ENCODE peak calls at places on chromosome 6, in ten cellular contexts. X is A549, P is cardiac muscle cell, M is AG10803, A is heart right ventricle, B is sigmoid colon, U is brain microvascular endothelial cell, F is HCT116, T is PC-9, I is left lung. V is an unnamed sample.

GRCh38 chr6:65638047-65638831 is 68.8 kb downstream of the EYS start:
- DNase-seq in M (no peak), T (no peak), A (no peak), X (peak), P (peak), B (no peak), U (no peak), I (peak), F (no peak), V (no peak)

GRCh38 chr6:31086788-31087440 is 25.5 kb downstream of the C6orf15 start:
- DNase-seq in F (no peak), P (no peak), X (no peak), M (peak), I (no peak), B (no peak), U (peak), T (peak), A (no peak), V (no peak)

GRCh38 chr6:91812596-91813274 is 1225.9 kb upstream of the MAP3K7 start:
- DNase-seq in T (no peak), B (no peak), P (no peak), X (no peak), M (no peak), A (no peak), F (no peak), I (no peak), U (no peak), V (no peak)

GRCh38 chr6:134316733-134317431 is 1.0 kb downstream of the SGK1 start:
- DNase-seq in I (no peak), A (no peak), X (no peak), P (no peak), M (no peak), U (no peak), F (no peak), T (no peak), B (no peak), V (no peak)

GRCh38 chr6:44020664-44021425 is 106.4 kb downstream of the MRPL14 start:
- DNase-seq in B (peak), P (no peak), T (no peak), U (no peak), I (no peak), M (no peak), F (no peak), A (no peak), X (no peak), V (no peak)

GRCh38 chr6:110590821-110591351 is 114.5 kb upstream of the SLC22A16 start:
- DNase-seq in F (no peak), M (peak), X (no peak), B (no peak), U (peak), A (no peak), I (no peak), P (no peak), T (no peak), V (peak)

GRCh38 chr6:89081129-89081422 is 525 bp downstream of the PNRC1 start:
- DNase-seq in B (no peak), X (no peak), M (no peak), T (no peak), A (no peak), I (peak), U (no peak), P (no peak), F (no peak), V (no peak)

GRCh38 chr6:16338577-16339262 is 100.3 kb downstream of the GMPR start:
- DNase-seq in A (peak), U (peak), B (peak), F (no peak), T (peak), P (peak), M (peak), I (no peak), X (peak), V (no peak)

GRCh38 chr6:112833546-112834215 is 486.6 kb downstream of the RFPL4B start:
- DNase-seq in U (no peak), M (peak), A (no peak), I (no peak), P (no peak), B (no peak), F (no peak), T (no peak), X (no peak), V (no peak)

GRCh38 chr6:76240092-76240491 is 167.6 kb upstream of the IMPG1 start:
- DNase-seq in F (no peak), I (no peak), T (no peak), P (no peak), B (no peak), X (no peak), A (no peak), U (no peak), M (no peak), V (no peak)

GRCh38 chr6:108024427-108025073 is 50.0 kb downstream of the OSTM1 start:
- DNase-seq in P (no peak), T (no peak), U (no peak), A (no peak), B (no peak), X (no peak), M (no peak), F (no peak), I (no peak), V (no peak)

GRCh38 chr6:138205437-138206094 is 12.7 kb downstream of the PBOV1 start:
- DNase-seq in U (no peak), I (no peak), A (no peak), X (no peak), P (no peak), F (no peak), M (no peak), T (no peak), B (no peak), V (no peak)

GRCh38 chr6:138215071-138215470 is 3.2 kb downstream of the PBOV1 start:
- DNase-seq in A (no peak), I (no peak), X (no peak), U (no peak), F (no peak), P (no peak), M (no peak), B (no peak), T (no peak), V (no peak)

GRCh38 chr6:138206862-138207261 is 11.4 kb downstream of the PBOV1 start:
- DNase-seq in I (no peak), X (no peak), M (no peak), P (no peak), F (no peak), T (no peak), B (no peak), A (no peak), U (no peak), V (no peak)

GRCh38 chr6:138211601-138212000 is 6.7 kb downstream of the PBOV1 start:
- DNase-seq in X (no peak), I (no peak), M (no peak), F (no peak), B (no peak), U (no peak), T (no peak), P (no peak), A (no peak), V (no peak)

DNA sequence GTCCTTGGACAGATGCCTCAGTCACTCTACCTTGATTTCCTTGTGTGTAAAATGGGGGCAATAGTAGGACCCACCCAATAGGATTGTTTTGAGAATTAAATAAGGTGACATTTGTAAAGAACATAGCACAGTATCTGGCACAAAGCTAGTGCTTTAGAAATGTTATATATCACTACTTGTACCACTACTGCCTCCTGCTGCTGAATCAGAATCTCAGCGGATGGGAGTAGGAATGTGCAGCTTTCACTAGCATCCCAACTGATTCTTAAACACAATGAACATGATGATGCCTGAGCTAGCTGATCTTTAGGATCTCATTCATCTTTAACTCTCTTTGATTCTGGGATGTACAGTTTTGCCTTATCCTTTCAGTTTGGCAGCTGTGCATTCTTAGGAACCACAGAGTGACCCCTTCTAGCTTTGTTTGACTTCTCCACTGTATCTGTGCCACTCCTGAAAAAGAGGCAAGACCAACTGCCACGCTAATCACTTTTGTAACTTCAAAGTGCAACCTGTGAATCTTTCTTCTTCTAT is 7.2 kb downstream of the PBOV1 start:
- DNase-seq in P (no peak), M (no peak), B (no peak), X (peak), I (no peak), F (no peak), U (no peak), A (no peak), T (no peak), V (no peak)
- TF ChIP-seq CTCF in P (no peak), M (no peak), B (no peak), X (no peak), I (no peak), F (peak), U (no peak), A (no peak), T (no peak), V (no peak)

DNA sequence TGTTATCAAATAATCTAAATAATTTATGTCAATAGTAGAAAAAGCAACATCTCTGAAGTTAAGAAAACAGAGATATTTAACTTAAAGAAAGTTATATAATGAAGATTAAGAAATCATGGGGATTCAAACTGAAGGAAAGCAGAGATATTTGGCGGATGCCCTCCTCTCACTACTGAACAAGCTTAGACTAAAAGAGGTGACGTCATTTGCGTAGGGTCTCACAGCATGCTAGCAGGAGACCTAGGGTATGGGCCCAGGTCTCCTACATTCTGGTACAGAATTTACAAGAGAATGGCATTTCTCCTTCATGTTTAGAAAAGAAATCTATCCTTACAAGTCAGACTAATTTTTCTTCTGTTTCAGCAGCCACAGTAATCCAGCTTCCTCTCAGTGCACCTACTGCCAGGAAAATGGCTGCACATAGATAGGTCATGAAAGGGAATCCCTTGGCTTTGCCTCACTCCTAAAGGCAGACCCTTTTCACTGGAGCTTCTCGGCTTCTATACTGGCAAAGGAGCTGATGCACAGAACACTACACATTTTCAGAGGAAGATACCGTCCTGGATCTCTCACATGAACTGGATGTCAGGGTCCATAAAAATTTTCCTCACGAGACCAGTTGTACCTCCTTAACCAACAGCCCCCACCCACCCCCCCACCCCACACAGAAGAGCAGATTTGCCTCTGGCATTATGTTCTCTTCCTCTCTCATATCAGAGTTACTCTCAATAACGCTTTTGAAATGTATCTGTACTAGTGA is 41.8 kb upstream of the DST start:
- DNase-seq in U (no peak), I (no peak), A (no peak), F (no peak), T (no peak), M (no peak), X (no peak), P (no peak), B (no peak), V (no peak)
- H3K4me3 ChIP-seq in U (no peak), I (no peak), A (no peak), F (no peak), T (no peak), M (no peak), X (no peak), P (no peak), B (no peak), V (no peak)

DNA sequence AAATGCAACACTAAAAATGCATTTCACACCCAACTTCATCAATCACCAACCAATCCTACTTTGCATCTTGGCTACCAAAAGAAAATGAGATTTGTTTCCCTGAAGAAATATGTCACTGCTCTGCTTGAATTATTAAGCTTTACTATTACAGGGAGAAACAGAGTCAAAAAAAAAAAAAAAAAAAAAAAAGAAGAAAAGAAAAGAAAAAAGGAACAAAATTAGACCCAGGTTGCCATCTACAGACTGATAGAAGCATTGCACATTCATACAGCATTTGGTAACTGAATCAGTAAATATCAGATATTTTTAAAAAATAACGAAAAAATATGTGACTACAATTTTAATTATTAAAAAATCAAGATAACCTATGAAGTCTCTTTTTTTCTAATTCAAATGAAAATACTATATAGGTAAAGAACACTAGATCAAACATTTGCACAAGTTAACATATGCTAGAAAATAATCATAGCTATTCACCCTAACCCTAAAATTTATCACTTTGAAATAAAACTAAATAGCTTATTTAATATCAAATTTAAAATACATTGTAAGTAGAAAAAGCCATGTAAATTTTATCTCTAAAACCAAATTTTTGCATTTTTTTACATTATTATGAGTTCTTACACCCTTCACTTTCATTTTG is 83.3 kb downstream of the DCDC2 start:
- DNase-seq in A (no peak), P (peak), U (peak), M (peak), T (no peak), F (no peak), I (no peak), B (no peak), X (peak), V (no peak)
- TF ChIP-seq CTCF in A (no peak), P (peak), U (peak), M (peak), T (peak), F (peak), I (peak), B (peak), X (peak), V (peak)

DNA sequence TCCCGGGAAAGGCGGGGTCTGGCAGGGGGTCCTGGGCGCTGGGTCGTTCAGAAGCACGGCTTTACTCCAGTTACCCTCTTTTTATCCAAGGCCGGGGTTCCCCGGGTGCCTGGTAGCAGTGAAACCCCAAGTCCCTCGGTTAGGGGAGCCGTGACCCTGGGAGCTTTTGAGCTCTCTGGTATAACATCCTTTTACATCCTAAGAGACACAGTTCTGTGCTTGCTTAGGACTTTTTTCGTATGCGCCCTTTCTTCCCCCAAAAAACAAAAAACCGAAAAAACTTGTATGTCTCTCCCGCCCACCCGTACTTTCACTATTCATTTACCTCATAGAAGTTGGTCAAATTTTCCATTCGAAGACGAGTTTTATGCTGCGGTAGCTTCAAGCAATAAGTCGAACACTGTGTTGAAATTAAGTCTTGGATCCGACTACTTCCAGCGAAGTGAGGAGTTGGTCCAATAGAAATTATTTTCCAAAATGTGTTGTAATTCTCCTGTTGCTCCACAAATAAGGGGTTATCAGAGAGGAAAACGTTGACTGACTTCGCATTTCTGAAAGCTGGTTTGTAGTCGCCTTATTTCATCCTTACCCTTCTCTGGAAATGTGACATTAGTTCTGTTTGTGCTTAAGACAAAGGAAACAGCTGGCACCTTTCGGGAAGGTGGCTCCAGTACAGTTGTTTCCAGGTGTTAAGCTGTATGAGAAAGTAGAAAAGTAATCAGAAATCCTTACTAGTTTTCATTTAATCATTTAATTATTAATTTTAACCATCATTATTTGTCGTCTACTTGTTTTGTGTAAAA is 842 bp upstream of the MAN1A1 start:
- DNase-seq in A (no peak), B (no peak), X (peak), F (peak), T (peak), I (no peak), P (peak), M (peak), U (peak), V (peak)
- H3K4me3 ChIP-seq in A (peak), B (peak), X (peak), F (peak), T (peak), I (peak), P (peak), M (peak), U (peak), V (peak)

DNA sequence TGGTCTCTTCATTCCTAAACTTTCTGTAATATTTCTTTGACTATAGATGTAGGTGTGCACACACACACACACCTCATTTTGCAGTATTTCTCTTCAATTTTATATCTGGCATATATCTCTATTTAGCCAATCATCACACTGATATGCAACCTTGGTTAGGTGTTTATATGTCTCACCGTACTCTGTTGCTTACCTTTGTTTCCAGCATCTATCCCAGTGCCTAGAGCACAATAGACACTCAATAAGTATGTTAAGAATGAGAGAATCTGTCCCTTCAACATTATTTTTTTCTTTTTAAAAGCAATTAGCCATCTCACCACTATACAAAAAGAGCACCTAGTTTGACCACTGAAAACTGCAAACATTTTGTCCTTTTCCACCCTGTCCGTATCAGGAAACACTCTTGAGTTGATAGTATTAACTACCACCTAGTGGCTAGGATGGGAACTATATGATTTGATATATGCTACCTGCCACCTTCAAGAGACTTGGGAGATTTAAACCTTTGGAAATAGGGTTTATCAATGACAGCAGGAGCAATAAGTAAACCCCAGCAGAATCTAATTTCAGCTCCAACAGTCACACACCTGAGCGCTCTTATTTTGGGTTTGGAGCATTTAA is 48.7 kb upstream of the RSPO3 start:
- DNase-seq in M (peak), X (peak), I (no peak), B (no peak), T (no peak), P (peak), A (no peak), U (peak), F (peak), V (no peak)
- TF ChIP-seq CTCF in M (peak), X (peak), I (peak), B (peak), T (peak), P (peak), A (no peak), U (peak), F (peak), V (peak)

GRCh38 chr6:167550936-167551633 is 226.2 kb downstream of the TTLL2 start:
- DNase-seq in P (no peak), X (no peak), F (no peak), U (no peak), T (no peak), B (peak), M (no peak), A (peak), I (peak), V (no peak)
- H3K4me3 ChIP-seq in P (no peak), X (no peak), F (no peak), U (no peak), T (no peak), B (no peak), M (no peak), A (no peak), I (no peak), V (no peak)

GRCh38 chr6:167894965-167895364 is 68.3 kb downstream of the AFDN start:
- DNase-seq in B (no peak), X (no peak), F (no peak), U (no peak), T (no peak), A (no peak), M (no peak), P (no peak), I (no peak), V (no peak)

GRCh38 chr6:167892835-167893234 is 66.1 kb downstream of the AFDN start:
- DNase-seq in A (no peak), T (no peak), U (no peak), B (no peak), I (no peak), F (no peak), P (no peak), X (no peak), M (no peak), V (no peak)

GRCh38 chr6:167893416-167893815 is 66.7 kb downstream of the AFDN start:
- DNase-seq in X (no peak), U (peak), T (peak), I (no peak), M (peak), F (peak), P (no peak), A (no peak), B (no peak), V (no peak)

GRCh38 chr6:167896648-167897047 is 69.9 kb downstream of the AFDN start:
- DNase-seq in U (no peak), B (no peak), P (no peak), M (no peak), X (no peak), T (no peak), A (no peak), I (no peak), F (no peak), V (no peak)

GRCh38 chr6:167898673-167899311 is 72.1 kb downstream of the AFDN start:
- DNase-seq in A (no peak), U (no peak), F (no peak), I (no peak), M (peak), B (no peak), X (peak), T (no peak), P (peak), V (no peak)
- TF ChIP-seq CTCF in A (peak), U (peak), F (peak), I (peak), M (peak), B (peak), X (peak), T (peak), P (peak), V (peak)

V was measured in GM06990.